ENCODE peak calls at places on chromosomes 12 and 14, in five cellular contexts. One of them, this sample, is unnamed. For H3K4me1 and H3K9me3, the result is how much of the 10 kb centered on the place peaks cover.

GRCh38 chr14:93012516-93013367 is 89.8 kb downstream of the CHGA start:
- DNase-seq in Karpas-422: no peak
- DNase-seq in neuronal stem cell: no peak
- DNase-seq in PC-3: no peak
- DNase-seq in mammary epithelial cell: no peak
- DNase-seq in this sample: peak

GRCh38 chr12:4307593-4308333 is 13.2 kb upstream of the TIGAR start:
- DNase-seq in neuronal stem cell: peak
- DNase-seq in Karpas-422: peak
- DNase-seq in PC-3: peak
- DNase-seq in mammary epithelial cell: peak
- DNase-seq in this sample: peak

GRCh38 chr14:23051482-23051881 is 5.8 kb downstream of the CDH24 start:
- DNase-seq in mammary epithelial cell: no peak
- DNase-seq in neuronal stem cell: no peak
- DNase-seq in PC-3: no peak
- DNase-seq in Karpas-422: no peak
- DNase-seq in this sample: no peak

GRCh38 chr12:111406474-111407370 is 999 bp downstream of the SH2B3 start:
- DNase-seq in PC-3: no peak
- DNase-seq in mammary epithelial cell: no peak
- DNase-seq in Karpas-422: peak
- DNase-seq in neuronal stem cell: no peak
- DNase-seq in this sample: peak

GRCh38 chr14:79699206-79699605 is 512.1 kb downstream of the DIO2 start:
- DNase-seq in PC-3: no peak
- DNase-seq in neuronal stem cell: no peak
- DNase-seq in mammary epithelial cell: no peak
- DNase-seq in Karpas-422: no peak
- DNase-seq in this sample: no peak

GRCh38 chr12:3432176-3432742 is 58.7 kb upstream of the PRMT8 start:
- DNase-seq in neuronal stem cell: no peak
- DNase-seq in PC-3: no peak
- DNase-seq in mammary epithelial cell: peak
- DNase-seq in Karpas-422: no peak
- DNase-seq in this sample: no peak

GRCh38 chr14:95993768-95994592 is 45.2 kb upstream of the C14orf132 start:
- DNase-seq in PC-3: peak
- DNase-seq in mammary epithelial cell: peak
- DNase-seq in Karpas-422: peak
- DNase-seq in neuronal stem cell: peak
- DNase-seq in this sample: peak

GRCh38 chr14:103561381-103562134 is 899 bp downstream of the BAG5 start:
- DNase-seq in neuronal stem cell: no peak
- DNase-seq in mammary epithelial cell: peak
- DNase-seq in PC-3: peak
- DNase-seq in Karpas-422: peak
- DNase-seq in this sample: peak

GRCh38 chr14:67941456-67942018 is 122.0 kb downstream of the RAD51B start:
- DNase-seq in mammary epithelial cell: no peak
- DNase-seq in Karpas-422: no peak
- DNase-seq in neuronal stem cell: peak
- DNase-seq in PC-3: peak
- DNase-seq in this sample: peak

GRCh38 chr12:1913377-1914115 is 4.9 kb downstream of the CACNA2D4 start:
- DNase-seq in Karpas-422: no peak
- DNase-seq in PC-3: no peak
- DNase-seq in mammary epithelial cell: no peak
- DNase-seq in neuronal stem cell: no peak
- DNase-seq in this sample: no peak

GRCh38 chr12:111404362-111405148 is 1.2 kb upstream of the SH2B3 start:
- DNase-seq in mammary epithelial cell: no peak
- DNase-seq in Karpas-422: peak
- DNase-seq in PC-3: no peak
- DNase-seq in neuronal stem cell: no peak
- DNase-seq in this sample: peak

GRCh38 chr12:72872488-72872887 is 600.3 kb downstream of the TRHDE start:
- DNase-seq in PC-3: no peak
- DNase-seq in neuronal stem cell: no peak
- DNase-seq in Karpas-422: no peak
- DNase-seq in mammary epithelial cell: no peak
- DNase-seq in this sample: no peak

GRCh38 chr14:32370720-32371119 is 41.6 kb downstream of the AKAP6 start:
- DNase-seq in neuronal stem cell: no peak
- DNase-seq in Karpas-422: no peak
- DNase-seq in mammary epithelial cell: peak
- DNase-seq in PC-3: peak
- DNase-seq in this sample: peak

GRCh38 chr12:1810201-1810930 is 10.0 kb upstream of the LRTM2 start:
- DNase-seq in mammary epithelial cell: peak
- DNase-seq in Karpas-422: no peak
- DNase-seq in neuronal stem cell: no peak
- DNase-seq in PC-3: no peak
- DNase-seq in this sample: no peak

GRCh38 chr12:104420868-104421267 is 35.9 kb upstream of the CHST11 start:
- DNase-seq in neuronal stem cell: no peak
- DNase-seq in Karpas-422: no peak
- DNase-seq in mammary epithelial cell: peak
- DNase-seq in PC-3: peak
- DNase-seq in this sample: no peak

GRCh38 chr14:102481791-102482238 is 27.8 kb downstream of the ANKRD9 start:
- DNase-seq in PC-3: peak
- DNase-seq in Karpas-422: no peak
- DNase-seq in neuronal stem cell: no peak
- DNase-seq in mammary epithelial cell: peak
- DNase-seq in this sample: no peak

GRCh38 chr14:68628605-68629310 is 164.1 kb downstream of the ZFP36L1 start:
- DNase-seq in mammary epithelial cell: peak
- DNase-seq in neuronal stem cell: no peak
- DNase-seq in PC-3: peak
- DNase-seq in Karpas-422: no peak
- DNase-seq in this sample: no peak

GRCh38 chr12:105233045-105233905 is 2.7 kb downstream of the APPL2 start:
- DNase-seq in mammary epithelial cell: no peak
- DNase-seq in Karpas-422: no peak
- DNase-seq in PC-3: no peak
- DNase-seq in neuronal stem cell: no peak
- DNase-seq in this sample: no peak

GRCh38 chr12:96617178-96617577 is 127.8 kb downstream of the CFAP54 start:
- DNase-seq in mammary epithelial cell: no peak
- DNase-seq in neuronal stem cell: no peak
- DNase-seq in Karpas-422: peak
- DNase-seq in PC-3: peak
- DNase-seq in this sample: no peak

GRCh38 chr14:99125616-99126431 is 146.2 kb downstream of the BCL11B start:
- DNase-seq in PC-3: no peak
- DNase-seq in neuronal stem cell: no peak
- DNase-seq in mammary epithelial cell: peak
- DNase-seq in Karpas-422: no peak
- DNase-seq in this sample: no peak

GRCh38 chr12:5768171-5768879 is 176.7 kb downstream of the ANO2 start:
- DNase-seq in mammary epithelial cell: no peak
- DNase-seq in PC-3: no peak
- DNase-seq in Karpas-422: no peak
- DNase-seq in neuronal stem cell: no peak
- DNase-seq in this sample: no peak
- H3K4me1 ChIP-seq in mammary epithelial cell: under half
- H3K4me1 ChIP-seq in PC-3: under half
- H3K4me1 ChIP-seq in Karpas-422: under half
- H3K4me1 ChIP-seq in neuronal stem cell: under half
- H3K4me1 ChIP-seq in this sample: under half

GRCh38 chr12:114611145-114612018 is 72.6 kb downstream of the TBX3 start:
- DNase-seq in mammary epithelial cell: no peak
- DNase-seq in Karpas-422: no peak
- DNase-seq in PC-3: no peak
- DNase-seq in neuronal stem cell: no peak
- DNase-seq in this sample: no peak

GRCh38 chr12:114608509-114608908 is 75.5 kb downstream of the TBX3 start:
- DNase-seq in neuronal stem cell: no peak
- DNase-seq in PC-3: no peak
- DNase-seq in Karpas-422: no peak
- DNase-seq in mammary epithelial cell: no peak
- DNase-seq in this sample: no peak

GRCh38 chr12:114614040-114614439 is 69.9 kb downstream of the TBX3 start:
- DNase-seq in PC-3: no peak
- DNase-seq in Karpas-422: no peak
- DNase-seq in neuronal stem cell: no peak
- DNase-seq in mammary epithelial cell: no peak
- DNase-seq in this sample: no peak

GRCh38 chr12:114616081-114616480 is 67.9 kb downstream of the TBX3 start:
- DNase-seq in Karpas-422: no peak
- DNase-seq in neuronal stem cell: no peak
- DNase-seq in mammary epithelial cell: no peak
- DNase-seq in PC-3: no peak
- DNase-seq in this sample: no peak

DNA sequence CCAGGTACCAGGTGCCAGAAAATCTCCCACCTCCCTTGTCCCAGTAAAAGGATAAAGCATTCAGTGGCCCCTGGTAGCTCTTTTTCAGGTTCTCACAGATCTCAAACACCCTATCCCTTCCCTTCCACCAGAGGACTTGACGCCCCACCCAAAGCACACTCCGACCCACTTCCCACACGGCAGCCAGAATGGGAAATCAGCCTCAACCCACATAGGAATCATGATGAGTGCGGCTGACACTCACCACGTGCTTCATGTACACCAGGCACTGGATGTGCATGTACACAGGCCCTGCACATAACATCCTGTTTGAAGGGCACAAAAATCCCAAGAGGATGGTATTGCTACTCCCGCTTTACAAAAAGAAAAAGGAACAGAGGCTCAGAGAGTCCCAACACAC is 71.9 kb downstream of the TBX3 start:
- DNase-seq in neuronal stem cell: no peak
- DNase-seq in Karpas-422: no peak
- DNase-seq in mammary epithelial cell: no peak
- DNase-seq in PC-3: no peak
- DNase-seq in this sample: no peak
- H3K9ac ChIP-seq in neuronal stem cell: no peak
- H3K9ac ChIP-seq in Karpas-422: no peak
- H3K9ac ChIP-seq in mammary epithelial cell: no peak
- H3K9ac ChIP-seq in PC-3: no peak
- H3K9ac ChIP-seq in this sample: no peak

GRCh38 chr12:58710896-58711295 is 209.4 kb downstream of the LRIG3 start:
- DNase-seq in neuronal stem cell: no peak
- DNase-seq in Karpas-422: no peak
- DNase-seq in PC-3: no peak
- DNase-seq in mammary epithelial cell: no peak
- DNase-seq in this sample: no peak
- H3K9me3 ChIP-seq in neuronal stem cell: under half
- H3K9me3 ChIP-seq in Karpas-422: under half
- H3K9me3 ChIP-seq in PC-3: under half
- H3K9me3 ChIP-seq in mammary epithelial cell: under half
- H3K9me3 ChIP-seq in this sample: under half

GRCh38 chr12:109209082-109209481 is 92.7 kb downstream of the ACACB start:
- DNase-seq in neuronal stem cell: no peak
- DNase-seq in mammary epithelial cell: no peak
- DNase-seq in Karpas-422: no peak
- DNase-seq in PC-3: no peak
- DNase-seq in this sample: no peak

GRCh38 chr12:109214131-109214530 is 95.0 kb downstream of the FOXN4 start:
- DNase-seq in neuronal stem cell: no peak
- DNase-seq in mammary epithelial cell: no peak
- DNase-seq in PC-3: no peak
- DNase-seq in Karpas-422: no peak
- DNase-seq in this sample: no peak

GRCh38 chr12:109212460-109213115 is 96.2 kb downstream of the ACACB start:
- DNase-seq in mammary epithelial cell: no peak
- DNase-seq in PC-3: no peak
- DNase-seq in Karpas-422: no peak
- DNase-seq in neuronal stem cell: no peak
- DNase-seq in this sample: no peak
- H3K4me1 ChIP-seq in mammary epithelial cell: under half
- H3K4me1 ChIP-seq in PC-3: under half
- H3K4me1 ChIP-seq in Karpas-422: under half
- H3K4me1 ChIP-seq in neuronal stem cell: under half
- H3K4me1 ChIP-seq in this sample: under half